ENCODE peak calls at places on chromosomes 2 and 18, in five cellular contexts. One of them, this sample, is unnamed.

GRCh38 chr18:29241199-29241598 is 1064.3 kb upstream of the CDH2 start:
- DNase-seq in fibroblast of villous mesenchyme: no peak
- DNase-seq in activated CD8-positive, alpha-beta memory T cell treated with anti-CD3 and anti-CD28 coated beads for 24 hours: no peak
- DNase-seq in fibroblast of the aortic adventitia: no peak
- DNase-seq in left ventricle myocardium superior: no peak
- DNase-seq in this sample: no peak

GRCh38 chr18:48882379-48882778 is 68.4 kb downstream of the SMAD7 start:
- DNase-seq in activated CD8-positive, alpha-beta memory T cell treated with anti-CD3 and anti-CD28 coated beads for 24 hours: no peak
- DNase-seq in left ventricle myocardium superior: no peak
- DNase-seq in fibroblast of villous mesenchyme: no peak
- DNase-seq in fibroblast of the aortic adventitia: no peak
- DNase-seq in this sample: no peak

GRCh38 chr2:107392241-107392704 is 434.4 kb upstream of the RGPD4 start:
- DNase-seq in left ventricle myocardium superior: no peak
- DNase-seq in fibroblast of villous mesenchyme: no peak
- DNase-seq in fibroblast of the aortic adventitia: no peak
- DNase-seq in activated CD8-positive, alpha-beta memory T cell treated with anti-CD3 and anti-CD28 coated beads for 24 hours: no peak
- DNase-seq in this sample: no peak

GRCh38 chr2:170937980-170938379 is 8.9 kb downstream of the GORASP2 start:
- DNase-seq in activated CD8-positive, alpha-beta memory T cell treated with anti-CD3 and anti-CD28 coated beads for 24 hours: no peak
- DNase-seq in fibroblast of villous mesenchyme: no peak
- DNase-seq in fibroblast of the aortic adventitia: no peak
- DNase-seq in left ventricle myocardium superior: no peak
- DNase-seq in this sample: no peak

GRCh38 chr2:198490748-198491147 is 686.4 kb downstream of the PLCL1 start:
- DNase-seq in activated CD8-positive, alpha-beta memory T cell treated with anti-CD3 and anti-CD28 coated beads for 24 hours: no peak
- DNase-seq in fibroblast of villous mesenchyme: no peak
- DNase-seq in fibroblast of the aortic adventitia: no peak
- DNase-seq in left ventricle myocardium superior: no peak
- DNase-seq in this sample: no peak

GRCh38 chr18:76425299-76426101 is 69.5 kb downstream of the ZNF516 start:
- DNase-seq in left ventricle myocardium superior: no peak
- DNase-seq in fibroblast of the aortic adventitia: peak; percentile 29
- DNase-seq in fibroblast of villous mesenchyme: peak; percentile 80
- DNase-seq in activated CD8-positive, alpha-beta memory T cell treated with anti-CD3 and anti-CD28 coated beads for 24 hours: no peak
- DNase-seq in this sample: no peak

GRCh38 chr2:70121627-70122372 is 34.5 kb downstream of the PCBP1 start:
- DNase-seq in fibroblast of villous mesenchyme: no peak
- DNase-seq in left ventricle myocardium superior: no peak
- DNase-seq in activated CD8-positive, alpha-beta memory T cell treated with anti-CD3 and anti-CD28 coated beads for 24 hours: no peak
- DNase-seq in fibroblast of the aortic adventitia: no peak
- DNase-seq in this sample: no peak

GRCh38 chr2:15939556-15939853 is 845 bp upstream of the MYCN start:
- DNase-seq in fibroblast of the aortic adventitia: no peak
- DNase-seq in activated CD8-positive, alpha-beta memory T cell treated with anti-CD3 and anti-CD28 coated beads for 24 hours: no peak
- DNase-seq in left ventricle myocardium superior: peak; percentile 84
- DNase-seq in fibroblast of villous mesenchyme: no peak
- DNase-seq in this sample: no peak

GRCh38 chr2:12717191-12717987 is 653 bp downstream of the TRIB2 start:
- DNase-seq in left ventricle myocardium superior: peak; percentile 82
- DNase-seq in activated CD8-positive, alpha-beta memory T cell treated with anti-CD3 and anti-CD28 coated beads for 24 hours: peak; percentile 82
- DNase-seq in fibroblast of villous mesenchyme: peak; percentile 74
- DNase-seq in fibroblast of the aortic adventitia: peak; percentile 78
- DNase-seq in this sample: peak; percentile 81

GRCh38 chr18:60943297-60943696 is 389.9 kb upstream of the CDH20 start:
- DNase-seq in fibroblast of the aortic adventitia: no peak
- DNase-seq in left ventricle myocardium superior: no peak
- DNase-seq in fibroblast of villous mesenchyme: no peak
- DNase-seq in activated CD8-positive, alpha-beta memory T cell treated with anti-CD3 and anti-CD28 coated beads for 24 hours: no peak
- DNase-seq in this sample: no peak

GRCh38 chr18:77032121-77032758 is 100.3 kb downstream of the MBP start:
- DNase-seq in fibroblast of the aortic adventitia: no peak
- DNase-seq in left ventricle myocardium superior: no peak
- DNase-seq in activated CD8-positive, alpha-beta memory T cell treated with anti-CD3 and anti-CD28 coated beads for 24 hours: no peak
- DNase-seq in fibroblast of villous mesenchyme: no peak
- DNase-seq in this sample: peak; percentile 20

GRCh38 chr18:48902856-48903601 is 47.7 kb downstream of the SMAD7 start:
- DNase-seq in fibroblast of the aortic adventitia: peak; percentile 88
- DNase-seq in left ventricle myocardium superior: peak; percentile 72
- DNase-seq in fibroblast of villous mesenchyme: peak; percentile 42
- DNase-seq in activated CD8-positive, alpha-beta memory T cell treated with anti-CD3 and anti-CD28 coated beads for 24 hours: no peak
- DNase-seq in this sample: no peak

GRCh38 chr18:50748243-50749229 is 71.3 kb downstream of the MRO start:
- DNase-seq in activated CD8-positive, alpha-beta memory T cell treated with anti-CD3 and anti-CD28 coated beads for 24 hours: peak; percentile 28
- DNase-seq in fibroblast of villous mesenchyme: no peak
- DNase-seq in fibroblast of the aortic adventitia: no peak
- DNase-seq in left ventricle myocardium superior: no peak
- DNase-seq in this sample: peak; percentile 89

GRCh38 chr2:20593072-20594034 is 57.5 kb downstream of the HS1BP3 start:
- DNase-seq in activated CD8-positive, alpha-beta memory T cell treated with anti-CD3 and anti-CD28 coated beads for 24 hours: no peak
- DNase-seq in fibroblast of villous mesenchyme: peak; percentile 97
- DNase-seq in left ventricle myocardium superior: no peak
- DNase-seq in fibroblast of the aortic adventitia: peak; percentile 67
- DNase-seq in this sample: no peak

GRCh38 chr2:218898109-218898878 is 17.6 kb downstream of the WNT10A start:
- DNase-seq in fibroblast of villous mesenchyme: peak; percentile 43
- DNase-seq in left ventricle myocardium superior: peak; percentile 87
- DNase-seq in activated CD8-positive, alpha-beta memory T cell treated with anti-CD3 and anti-CD28 coated beads for 24 hours: peak; percentile 97
- DNase-seq in fibroblast of the aortic adventitia: peak; percentile 41
- DNase-seq in this sample: peak; percentile 73

GRCh38 chr18:40962784-40963183 is 992.2 kb upstream of the PIK3C3 start:
- DNase-seq in activated CD8-positive, alpha-beta memory T cell treated with anti-CD3 and anti-CD28 coated beads for 24 hours: no peak
- DNase-seq in left ventricle myocardium superior: no peak
- DNase-seq in fibroblast of the aortic adventitia: no peak
- DNase-seq in fibroblast of villous mesenchyme: no peak
- DNase-seq in this sample: no peak

GRCh38 chr2:239545741-239546392 is 145.0 kb upstream of the HDAC4 start:
- DNase-seq in left ventricle myocardium superior: no peak
- DNase-seq in fibroblast of the aortic adventitia: no peak
- DNase-seq in activated CD8-positive, alpha-beta memory T cell treated with anti-CD3 and anti-CD28 coated beads for 24 hours: no peak
- DNase-seq in fibroblast of villous mesenchyme: no peak
- DNase-seq in this sample: no peak

GRCh38 chr2:227103583-227103982 is 60.4 kb downstream of the COL4A4 start:
- DNase-seq in fibroblast of the aortic adventitia: no peak
- DNase-seq in activated CD8-positive, alpha-beta memory T cell treated with anti-CD3 and anti-CD28 coated beads for 24 hours: no peak
- DNase-seq in fibroblast of villous mesenchyme: no peak
- DNase-seq in left ventricle myocardium superior: no peak
- DNase-seq in this sample: no peak

GRCh38 chr18:46152808-46153617 is 48.8 kb downstream of the HAUS1 start:
- DNase-seq in left ventricle myocardium superior: no peak
- DNase-seq in activated CD8-positive, alpha-beta memory T cell treated with anti-CD3 and anti-CD28 coated beads for 24 hours: no peak
- DNase-seq in fibroblast of villous mesenchyme: no peak
- DNase-seq in fibroblast of the aortic adventitia: no peak
- DNase-seq in this sample: no peak

GRCh38 chr18:478679-479078 is 21.8 kb downstream of the COLEC12 start:
- DNase-seq in fibroblast of the aortic adventitia: peak; percentile 37
- DNase-seq in activated CD8-positive, alpha-beta memory T cell treated with anti-CD3 and anti-CD28 coated beads for 24 hours: no peak
- DNase-seq in fibroblast of villous mesenchyme: peak; percentile 52
- DNase-seq in left ventricle myocardium superior: no peak
- DNase-seq in this sample: no peak

GRCh38 chr18:76620326-76620813 is 125.3 kb upstream of the ZNF516 start:
- DNase-seq in activated CD8-positive, alpha-beta memory T cell treated with anti-CD3 and anti-CD28 coated beads for 24 hours: peak; percentile 70
- DNase-seq in fibroblast of the aortic adventitia: peak; percentile 80
- DNase-seq in left ventricle myocardium superior: peak; percentile 83
- DNase-seq in fibroblast of villous mesenchyme: peak; percentile 78
- DNase-seq in this sample: peak; percentile 82

GRCh38 chr18:904135-905090 is at the start of gene ADCYAP1:
- DNase-seq in activated CD8-positive, alpha-beta memory T cell treated with anti-CD3 and anti-CD28 coated beads for 24 hours: no peak
- DNase-seq in fibroblast of villous mesenchyme: no peak
- DNase-seq in fibroblast of the aortic adventitia: peak; percentile 28
- DNase-seq in left ventricle myocardium superior: no peak
- DNase-seq in this sample: no peak

GRCh38 chr2:4884117-4884571 is 808.0 kb upstream of the SOX11 start:
- DNase-seq in activated CD8-positive, alpha-beta memory T cell treated with anti-CD3 and anti-CD28 coated beads for 24 hours: no peak
- DNase-seq in left ventricle myocardium superior: no peak
- DNase-seq in fibroblast of villous mesenchyme: no peak
- DNase-seq in fibroblast of the aortic adventitia: no peak
- DNase-seq in this sample: no peak

GRCh38 chr18:9971313-9971920 is 57.6 kb downstream of the VAPA start:
- DNase-seq in fibroblast of the aortic adventitia: peak; percentile 86
- DNase-seq in fibroblast of villous mesenchyme: peak; percentile 89
- DNase-seq in activated CD8-positive, alpha-beta memory T cell treated with anti-CD3 and anti-CD28 coated beads for 24 hours: peak; percentile 83
- DNase-seq in left ventricle myocardium superior: peak; percentile 51
- DNase-seq in this sample: peak; percentile 89

GRCh38 chr2:106996136-106996769 is 110.3 kb upstream of the ST6GAL2 start:
- DNase-seq in activated CD8-positive, alpha-beta memory T cell treated with anti-CD3 and anti-CD28 coated beads for 24 hours: no peak
- DNase-seq in left ventricle myocardium superior: no peak
- DNase-seq in fibroblast of the aortic adventitia: no peak
- DNase-seq in fibroblast of villous mesenchyme: no peak
- DNase-seq in this sample: no peak

GRCh38 chr18:34506198-34506597 is 203.9 kb upstream of the DTNA start:
- DNase-seq in fibroblast of villous mesenchyme: no peak
- DNase-seq in activated CD8-positive, alpha-beta memory T cell treated with anti-CD3 and anti-CD28 coated beads for 24 hours: no peak
- DNase-seq in fibroblast of the aortic adventitia: no peak
- DNase-seq in left ventricle myocardium superior: no peak
- DNase-seq in this sample: no peak

GRCh38 chr2:20532634-20533437 is 86.0 kb downstream of the RHOB start:
- DNase-seq in left ventricle myocardium superior: no peak
- DNase-seq in fibroblast of villous mesenchyme: no peak
- DNase-seq in fibroblast of the aortic adventitia: no peak
- DNase-seq in activated CD8-positive, alpha-beta memory T cell treated with anti-CD3 and anti-CD28 coated beads for 24 hours: no peak
- DNase-seq in this sample: no peak

GRCh38 chr2:181680055-181680936 is at the start of gene NEUROD1:
- DNase-seq in left ventricle myocardium superior: no peak
- DNase-seq in activated CD8-positive, alpha-beta memory T cell treated with anti-CD3 and anti-CD28 coated beads for 24 hours: no peak
- DNase-seq in fibroblast of the aortic adventitia: no peak
- DNase-seq in fibroblast of villous mesenchyme: no peak
- DNase-seq in this sample: peak; percentile 34

GRCh38 chr2:107091163-107091864 is 205.3 kb upstream of the ST6GAL2 start:
- DNase-seq in fibroblast of the aortic adventitia: peak; percentile 2
- DNase-seq in fibroblast of villous mesenchyme: no peak
- DNase-seq in left ventricle myocardium superior: no peak
- DNase-seq in activated CD8-positive, alpha-beta memory T cell treated with anti-CD3 and anti-CD28 coated beads for 24 hours: no peak
- DNase-seq in this sample: no peak

GRCh38 chr2:23445450-23445868 is 60.5 kb downstream of the KLHL29 start:
- DNase-seq in fibroblast of the aortic adventitia: peak; percentile 76
- DNase-seq in left ventricle myocardium superior: no peak
- DNase-seq in fibroblast of villous mesenchyme: peak; percentile 47
- DNase-seq in activated CD8-positive, alpha-beta memory T cell treated with anti-CD3 and anti-CD28 coated beads for 24 hours: peak; percentile 19
- DNase-seq in this sample: no peak

This sample was measured in A673.